ENCODE peak calls at places on chromosome 5, in six cellular contexts. E is lower lobe of right lung, U is RCC 7860, W is MM.1S, I is NCI-H1436, D is NCI-H2029. V is an unnamed sample.

GRCh38 chr5:142472306-142472951 is 147.6 kb upstream of the SPRY4 start:
- DNase-seq in E (no peak), U (peak), W (no peak), I (no peak), D (no peak), V (no peak)

GRCh38 chr5:89012361-89012760 is 129.4 kb upstream of the MEF2C start:
- DNase-seq in E (no peak), U (no peak), W (no peak), I (no peak), D (no peak), V (no peak)

GRCh38 chr5:173781826-173782670 is 106.1 kb upstream of the CPEB4 start:
- DNase-seq in E (peak), U (peak), W (no peak), I (no peak), D (no peak), V (no peak)

GRCh38 chr5:179368806-179369529 is 23.7 kb upstream of the ADAMTS2 start:
- DNase-seq in E (peak), U (no peak), W (no peak), I (no peak), D (no peak), V (no peak)

GRCh38 chr5:132772291-132773070 is 4.6 kb downstream of the SEPTIN8 start:
- DNase-seq in E (no peak), U (no peak), W (no peak), I (no peak), D (no peak), V (no peak)

GRCh38 chr5:116859666-116860320 is 285.2 kb upstream of the SEMA6A start:
- DNase-seq in E (no peak), U (no peak), W (no peak), I (no peak), D (no peak), V (no peak)

GRCh38 chr5:13773652-13774051 is 170.8 kb downstream of the DNAH5 start:
- DNase-seq in E (no peak), U (no peak), W (no peak), I (no peak), D (no peak), V (no peak)

GRCh38 chr5:100777680-100778281 is 125.3 kb downstream of the ST8SIA4 start:
- DNase-seq in E (no peak), U (peak), W (peak), I (no peak), D (no peak), V (no peak)

GRCh38 chr5:171365351-171365750 is 22.3 kb upstream of the NPM1 start:
- DNase-seq in E (no peak), U (no peak), W (no peak), I (no peak), D (no peak), V (no peak)

GRCh38 chr5:33337621-33337960 is 103.2 kb upstream of the TARS1 start:
- DNase-seq in E (no peak), U (no peak), W (no peak), I (no peak), D (no peak), V (no peak)

GRCh38 chr5:155471027-155471426 is 457.5 kb downstream of the KIF4B start:
- DNase-seq in E (no peak), U (no peak), W (no peak), I (no peak), D (no peak), V (no peak)

GRCh38 chr5:109329296-109330252 is 80.2 kb downstream of the PJA2 start:
- DNase-seq in E (no peak), U (no peak), W (no peak), I (no peak), D (no peak), V (no peak)

GRCh38 chr5:159050408-159051091 is 49.2 kb downstream of the EBF1 start:
- DNase-seq in E (no peak), U (no peak), W (no peak), I (peak), D (no peak), V (no peak)

GRCh38 chr5:80672140-80672736 is 17.5 kb upstream of the DHFR start:
- DNase-seq in E (peak), U (peak), W (peak), I (peak), D (peak), V (no peak)

GRCh38 chr5:98938459-98938858 is 9.7 kb upstream of the CHD1 start:
- DNase-seq in E (no peak), U (no peak), W (no peak), I (no peak), D (no peak), V (no peak)

GRCh38 chr5:151632941-151633340 is 41.8 kb upstream of the FAT2 start:
- DNase-seq in E (no peak), U (no peak), W (no peak), I (no peak), D (no peak), V (no peak)

GRCh38 chr5:134879456-134879855 is 5.3 kb downstream of the TXNDC15 start:
- DNase-seq in E (no peak), U (no peak), W (no peak), I (no peak), D (peak), V (no peak)

GRCh38 chr5:124087752-124088151 is 575.8 kb downstream of the CSNK1G3 start:
- DNase-seq in E (no peak), U (no peak), W (no peak), I (no peak), D (no peak), V (no peak)

V was measured in NCI-H510A.